ENCODE peak calls at places on chromosomes 4 and X, in six cellular contexts. S, R, B, X, O and M are unnamed samples.

GRCh38 chr4:98919996-98920395 is 8.9 kb downstream of the EIF4E start:
- DNase-seq in S (peak; percentile 58), R (peak; percentile 79), B (no peak), X (no peak), O (no peak), M (peak; percentile 40)

GRCh38 chrX:31331928-31332327 is 260.1 kb upstream of the FTHL17 start:
- DNase-seq in S (no peak), R (no peak), B (no peak), X (no peak), O (no peak), M (peak; percentile 49)

GRCh38 chrX:100615015-100615414 is 21.6 kb downstream of the TSPAN6 start:
- DNase-seq in S (peak; percentile 78), R (peak; percentile 68), B (peak; percentile 34), X (peak; percentile 12), O (no peak), M (peak; percentile 50)

GRCh38 chr4:168723020-168723419 is 226.2 kb downstream of the PALLD start:
- DNase-seq in S (peak; percentile 74), R (peak; percentile 75), B (peak; percentile 64), X (peak; percentile 22), O (no peak), M (no peak)

GRCh38 chr4:76752911-76753494 is 144.9 kb downstream of the SOWAHB start:
- DNase-seq in S (peak; percentile 94), R (peak; percentile 100), B (no peak), X (no peak), O (no peak), M (peak; percentile 92)

GRCh38 chr4:147831452-147832192 is 99.7 kb downstream of the ARHGAP10 start:
- DNase-seq in S (peak; percentile 82), R (peak; percentile 93), B (peak; percentile 11), X (peak; percentile 29), O (no peak), M (peak; percentile 92)

GRCh38 chr4:149291463-149291862 is 524.2 kb downstream of the IQCM start:
- DNase-seq in S (peak; percentile 82), R (peak; percentile 43), B (peak; percentile 50), X (peak; percentile 44), O (no peak), M (peak; percentile 6)

GRCh38 chrX:30794497-30794896 is 94.6 kb downstream of the TAB3 start:
- DNase-seq in S (no peak), R (no peak), B (no peak), X (no peak), O (no peak), M (no peak)

GRCh38 chr4:84477738-84478137 is 21.4 kb downstream of the NKX6-1 start:
- DNase-seq in S (no peak), R (no peak), B (no peak), X (no peak), O (no peak), M (no peak)

GRCh38 chr4:110631582-110632505 is 9.0 kb upstream of the PITX2 start:
- DNase-seq in S (peak; percentile 85), R (peak; percentile 84), B (peak; percentile 58), X (peak; percentile 45), O (peak; percentile 83), M (peak; percentile 85)

GRCh38 chr4:39621582-39621981 is 17.1 kb downstream of the SMIM14 start:
- DNase-seq in S (peak; percentile 68), R (peak; percentile 81), B (peak; percentile 81), X (peak; percentile 20), O (no peak), M (peak; percentile 74)

GRCh38 chrX:10167573-10167972 is 10.8 kb downstream of the CLCN4 start:
- DNase-seq in S (no peak), R (no peak), B (no peak), X (no peak), O (no peak), M (no peak)

GRCh38 chr4:51909236-51909703 is 66.3 kb downstream of the DCUN1D4 start:
- DNase-seq in S (no peak), R (no peak), B (no peak), X (no peak), O (no peak), M (no peak)

GRCh38 chrX:113644426-113644825 is 803.8 kb upstream of the AMOT start:
- DNase-seq in S (peak; percentile 0), R (no peak), B (no peak), X (no peak), O (no peak), M (peak; percentile 41)

GRCh38 chr4:70863099-70863790 is 23.6 kb upstream of the GRSF1 start:
- DNase-seq in S (no peak), R (no peak), B (no peak), X (no peak), O (no peak), M (peak; percentile 58)

DNA sequence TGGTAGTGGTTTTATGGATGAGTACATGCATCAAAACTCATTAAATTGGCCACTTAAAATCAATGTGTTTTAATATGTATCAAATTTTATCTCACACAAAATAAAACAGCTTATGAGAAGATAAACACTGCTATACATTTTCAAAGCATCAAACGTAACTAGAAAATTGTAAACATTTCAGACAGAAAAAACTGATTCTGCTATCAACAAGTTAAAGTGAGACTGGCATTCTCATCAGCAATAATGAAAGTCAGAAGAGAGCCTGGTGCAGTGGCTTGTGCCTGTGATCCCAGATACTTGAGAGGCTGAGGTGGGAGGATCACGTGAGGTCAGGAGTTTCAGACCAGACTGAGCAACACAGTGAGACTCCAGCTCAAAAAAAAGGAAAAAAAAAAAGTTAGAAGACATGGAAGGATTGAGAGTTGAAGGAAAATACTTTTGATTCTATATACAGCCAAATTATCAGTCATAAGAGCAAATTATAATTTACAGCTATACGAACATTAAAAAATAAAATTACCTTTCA is 2.9 kb downstream of the TBCK start:
- DNase-seq in S (no peak), R (no peak), B (no peak), X (no peak), O (no peak), M (no peak)
- TF ChIP-seq CTCF in S (no peak), R (no peak), B (no peak), X (no peak), O (no peak), M (no peak)

GRCh38 chrX:13936804-13937203 is 92.9 kb downstream of the GEMIN8 start:
- DNase-seq in S (no peak), R (no peak), B (no peak), X (no peak), O (no peak), M (no peak)
- H3K4me3 ChIP-seq in S (no peak overlapping the region), R (no peak overlapping the region), B (no peak overlapping the region), X (no peak overlapping the region), O (no peak overlapping the region), M (no peak overlapping the region)

GRCh38 chrX:107677501-107677901 is 49.2 kb downstream of the PRPS1 start:
- DNase-seq in S (peak; percentile 38), R (no peak), B (peak; percentile 26), X (no peak), O (no peak), M (peak; percentile 18)
- TF ChIP-seq CTCF in S (no peak), R (no peak), B (no peak), X (no peak), O (no peak), M (no peak)

GRCh38 chr4:15010038-15010585 is 7.8 kb downstream of the CPEB2 start:
- DNase-seq in S (no peak), R (no peak), B (no peak), X (no peak), O (no peak), M (no peak)
- H3K4me3 ChIP-seq in S (no peak overlapping the region), R (no peak overlapping the region), B (no peak overlapping the region), X (no peak overlapping the region), O (no peak overlapping the region), M (no peak overlapping the region)

GRCh38 chr4:7330811-7331681 is 103.7 kb downstream of the PSAPL1 start:
- DNase-seq in S (no peak), R (no peak), B (no peak), X (no peak), O (no peak), M (no peak)

GRCh38 chr4:7330031-7330596 is 104.6 kb downstream of the PSAPL1 start:
- DNase-seq in S (no peak), R (no peak), B (no peak), X (no peak), O (no peak), M (no peak)

GRCh38 chr4:7327341-7327885 is 107.3 kb downstream of the PSAPL1 start:
- DNase-seq in S (no peak), R (no peak), B (no peak), X (no peak), O (no peak), M (no peak)

GRCh38 chr4:7328162-7328912 is 106.4 kb downstream of the PSAPL1 start:
- DNase-seq in S (no peak), R (no peak), B (no peak), X (no peak), O (no peak), M (no peak)

DNA sequence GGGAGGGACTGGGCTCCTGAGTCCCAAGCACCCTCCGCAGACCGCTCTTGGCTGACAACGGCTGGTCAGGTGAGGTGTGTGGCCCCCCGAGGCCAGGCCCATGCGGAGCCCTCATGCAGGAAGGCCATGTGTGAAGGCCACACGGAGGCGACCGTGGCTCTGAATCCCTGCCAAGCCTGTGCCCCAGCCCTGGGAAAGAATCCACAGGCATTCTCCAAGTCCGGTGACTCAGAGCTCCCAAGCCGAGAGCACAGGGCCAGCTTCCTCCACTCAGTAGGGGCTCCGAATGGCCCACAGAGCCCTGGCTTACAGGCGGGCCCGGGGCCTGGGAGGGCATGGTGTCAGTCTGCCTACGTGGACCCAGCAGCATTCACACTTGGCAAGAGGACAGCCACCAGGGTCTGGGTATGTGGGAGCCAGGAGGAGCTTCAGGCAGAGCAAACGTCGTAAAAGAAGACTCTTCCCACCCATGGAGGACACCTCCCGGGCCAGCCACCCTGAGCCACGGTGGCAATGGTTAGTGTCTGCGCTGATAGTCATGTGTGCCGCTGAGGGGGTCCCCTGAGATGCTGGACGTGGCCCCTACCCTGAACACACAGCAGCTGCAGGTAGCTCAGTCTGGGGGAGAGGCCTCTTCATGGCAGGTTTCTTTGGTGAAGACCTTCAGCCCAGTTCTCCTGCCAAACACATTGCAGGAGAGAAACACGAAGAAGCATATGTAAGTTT is 105.7 kb downstream of the PSAPL1 start:
- DNase-seq in S (peak; percentile 40), R (peak; percentile 57), B (peak; percentile 17), X (peak; percentile 71), O (no peak), M (no peak)
- TF ChIP-seq CTCF in S (no peak), R (peak; percentile 10), B (no peak), X (no peak), O (no peak), M (no peak)

DNA sequence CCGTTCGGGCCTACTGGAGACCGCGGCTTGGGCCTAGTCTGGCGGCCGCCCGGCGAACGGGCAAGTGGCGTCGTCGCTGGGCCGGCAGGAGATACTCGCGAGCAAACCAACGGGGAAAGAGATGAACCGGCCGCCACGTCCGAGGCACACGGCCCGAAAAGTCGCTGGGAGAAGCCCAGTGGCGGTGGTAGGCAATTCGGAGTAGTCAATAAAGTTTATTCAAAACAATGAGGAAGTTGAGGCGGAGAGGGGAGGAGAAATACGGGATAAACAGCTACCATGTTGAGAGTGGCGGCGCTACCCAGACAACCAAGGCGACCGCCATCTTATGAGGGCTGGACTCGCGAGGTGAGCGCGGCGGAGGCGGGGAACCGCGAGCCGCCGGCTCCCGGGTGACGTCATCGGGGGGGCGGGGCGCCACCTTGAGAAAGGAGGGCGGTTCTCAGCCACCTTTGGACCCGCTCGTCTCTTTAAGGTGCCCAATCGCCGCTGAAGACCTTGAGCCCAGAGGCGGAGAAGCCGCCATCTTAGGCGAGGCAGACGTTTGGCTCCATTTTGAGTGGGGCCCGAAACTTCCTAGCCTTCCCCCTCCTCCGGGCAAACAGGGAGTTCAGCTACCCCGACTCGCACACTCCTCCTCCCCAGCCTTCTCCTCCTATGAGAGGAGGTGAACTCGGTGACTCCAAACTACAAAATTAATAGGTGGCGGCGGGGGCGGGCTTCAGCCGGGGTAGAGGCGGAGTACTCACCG is at the start of gene PHF8:
- DNase-seq in S (peak; percentile 95), R (peak; percentile 92), B (peak; percentile 95), X (peak; percentile 95), O (peak; percentile 93), M (peak; percentile 94)
- H3K4me3 ChIP-seq in S (peak within 1 kb of the TSS; percentile 76), R (peak within 1 kb of the TSS; percentile 100), B (no peak within 1 kb of the TSS), X (peak within 1 kb of the TSS; percentile 47), O (peak within 1 kb of the TSS; percentile 63), M (peak within 1 kb of the TSS; percentile 70)